ENCODE peak calls at places on chromosomes 2 and 18, in ten cellular contexts. U is stimulated activated CD8-positive, alpha-beta memory T cell treated with anti-CD3 and anti-CD28 coated beads, Interleukin-15, amount 100 ng/mL, for 24 hours; A is HEK293T; O is epithelial cell of esophagus; P is heart right ventricle; J is thoracic aorta; X is mammary epithelial cell; F is neuronal stem cell; N is glutamatergic neuron; H is NCI-H510A treated with DMSO at 0.1 percent for 48 hours. B is an unnamed sample.

GRCh38 chr2:2389215-2389614 is 58.1 kb upstream of the MYT1L start:
- DNase-seq in U (no peak), A (no peak), O (no peak), P (no peak), J (no peak), X (no peak), F (no peak), N (no peak), H (no peak), B (no peak)

GRCh38 chr2:222900354-222900753 is 39.5 kb downstream of the ACSL3 start:
- DNase-seq in U (no peak), A (no peak), O (peak; percentile 39), P (no peak), J (no peak), X (no peak), F (no peak), N (no peak), H (no peak), B (no peak)

GRCh38 chr2:79253375-79253774 is 93.8 kb upstream of the REG3A start:
- DNase-seq in U (no peak), A (no peak), O (no peak), P (no peak), J (no peak), X (no peak), F (no peak), N (no peak), H (no peak), B (no peak)

GRCh38 chr2:167783266-167784070 is 463.9 kb downstream of the STK39 start:
- DNase-seq in U (no peak), A (no peak), O (no peak), P (no peak), J (no peak), X (peak; percentile 1), F (no peak), N (peak; percentile 27), H (no peak), B (no peak)

GRCh38 chr2:106337963-106338515 is 130.2 kb downstream of the RGPD3 start:
- DNase-seq in U (no peak), A (no peak), O (no peak), P (no peak), J (no peak), X (no peak), F (no peak), N (no peak), H (no peak), B (no peak)

GRCh38 chr2:217846321-217846743 is 156.5 kb downstream of the TNS1 start:
- DNase-seq in U (no peak), A (no peak), O (peak; percentile 42), P (no peak), J (no peak), X (peak; percentile 28), F (no peak), N (no peak), H (no peak), B (no peak)

GRCh38 chr2:116435648-116436047 is 1378.8 kb upstream of the DDX18 start:
- DNase-seq in U (no peak), A (no peak), O (no peak), P (no peak), J (no peak), X (no peak), F (no peak), N (no peak), H (no peak), B (no peak)

GRCh38 chr18:10164241-10165160 is 250.7 kb downstream of the VAPA start:
- DNase-seq in U (no peak), A (no peak), O (no peak), P (no peak), J (no peak), X (no peak), F (no peak), N (peak; percentile 62), H (peak; percentile 8), B (no peak)

GRCh38 chr2:182593394-182593707 is 122.7 kb upstream of the DNAJC10 start:
- DNase-seq in U (no peak), A (no peak), O (peak; percentile 69), P (no peak), J (no peak), X (peak; percentile 52), F (no peak), N (no peak), H (no peak), B (no peak)

GRCh38 chr2:143950675-143951074 is 569.2 kb downstream of the ZEB2 start:
- DNase-seq in U (no peak), A (no peak), O (no peak), P (no peak), J (no peak), X (no peak), F (no peak), N (no peak), H (no peak), B (no peak)

GRCh38 chr2:154720642-154721041 is 22.1 kb downstream of the KCNJ3 start:
- DNase-seq in U (no peak), A (no peak), O (peak; percentile 8), P (no peak), J (no peak), X (no peak), F (no peak), N (no peak), H (no peak), B (no peak)

GRCh38 chr2:229059331-229060033 is 211.6 kb downstream of the PID1 start:
- DNase-seq in U (no peak), A (no peak), O (no peak), P (no peak), J (no peak), X (no peak), F (no peak), N (no peak), H (no peak), B (no peak)

GRCh38 chr2:20199381-20200270 is 25.3 kb downstream of the SDC1 start:
- DNase-seq in U (no peak), A (no peak), O (peak; percentile 62), P (no peak), J (no peak), X (no peak), F (no peak), N (no peak), H (no peak), B (no peak)

GRCh38 chr2:33336036-33336625 is 140.3 kb upstream of the RASGRP3 start:
- DNase-seq in U (no peak), A (no peak), O (no peak), P (no peak), J (no peak), X (no peak), F (no peak), N (no peak), H (no peak), B (no peak)

GRCh38 chr2:83055338-83056010 is 1403.6 kb downstream of the SUCLG1 start:
- DNase-seq in U (no peak), A (no peak), O (peak; percentile 78), P (no peak), J (no peak), X (peak; percentile 74), F (no peak), N (no peak), H (no peak), B (no peak)

GRCh38 chr2:149313512-149313972 is 16.8 kb upstream of the LYPD6 start:
- DNase-seq in U (no peak), A (peak; percentile 76), O (peak; percentile 75), P (no peak), J (no peak), X (peak; percentile 32), F (peak; percentile 33), N (no peak), H (peak; percentile 65), B (no peak)